ENCODE peak calls at places on chromosomes 6 and 20, in ten cellular contexts. V is PC-9; T is activated naive CD8-positive, alpha-beta T cell treated with anti-CD3 and anti-CD28 coated beads, Interleukin-2, amount 10 ng/mL, durations not matched to agents 7 days and 5 days; B is stimulated activated CD4-positive, alpha-beta T cell treated with anti-CD3 and anti-CD28 coated beads, Interleukin-4, amount 100 ng/mL, for 1 hour; R is Right ventricle myocardium superior; K is ovary; Z is left ventricle myocardium inferior; G is stimulated activated CD8-positive, alpha-beta memory T cell treated with anti-CD3 and anti-CD28 coated beads, Interleukin-15, amount 100 ng/mL, for 1 hour; U is HT1080; I is left ventricle myocardium superior. L is an unnamed sample.

GRCh38 chr6:6984585-6985366 is 123.0 kb upstream of the RREB1 start:
- DNase-seq in V (no peak), T (no peak), B (no peak), R (no peak), K (no peak), Z (no peak), G (no peak), U (no peak), I (no peak), L (peak)

GRCh38 chr6:109019911-109020310 is 74.7 kb downstream of the SESN1 start:
- DNase-seq in V (no peak), T (no peak), B (no peak), R (no peak), K (no peak), Z (no peak), G (no peak), U (no peak), I (no peak), L (no peak)

GRCh38 chr20:34999782-35000181 is 44.1 kb downstream of the MYH7B start:
- DNase-seq in V (no peak), T (no peak), B (no peak), R (no peak), K (no peak), Z (no peak), G (no peak), U (no peak), I (peak), L (no peak)

GRCh38 chr6:107629545-107630147 is 139.7 kb downstream of the SOBP start:
- DNase-seq in V (no peak), T (no peak), B (no peak), R (no peak), K (no peak), Z (no peak), G (no peak), U (no peak), I (no peak), L (no peak)

GRCh38 chr6:163152701-163153100 is 261.8 kb upstream of the QKI start:
- DNase-seq in V (no peak), T (no peak), B (no peak), R (no peak), K (no peak), Z (no peak), G (no peak), U (no peak), I (no peak), L (no peak)

GRCh38 chr6:146289816-146290588 is 253.6 kb upstream of the RAB32 start:
- DNase-seq in V (no peak), T (no peak), B (no peak), R (no peak), K (no peak), Z (no peak), G (no peak), U (peak), I (no peak), L (peak)

GRCh38 chr6:106199998-106200397 is 113.9 kb downstream of the PRDM1 start:
- DNase-seq in V (no peak), T (no peak), B (no peak), R (no peak), K (no peak), Z (no peak), G (no peak), U (peak), I (no peak), L (no peak)

GRCh38 chr6:111768431-111768770 is 104.9 kb downstream of the FYN start:
- DNase-seq in V (no peak), T (no peak), B (no peak), R (no peak), K (no peak), Z (no peak), G (no peak), U (no peak), I (no peak), L (no peak)

GRCh38 chr6:93550551-93551276 is 131.4 kb upstream of the EPHA7 start:
- DNase-seq in V (no peak), T (no peak), B (no peak), R (no peak), K (no peak), Z (no peak), G (no peak), U (peak), I (no peak), L (no peak)

GRCh38 chr20:23656372-23656771 is 18.6 kb upstream of the CST3 start:
- DNase-seq in V (no peak), T (no peak), B (no peak), R (peak), K (no peak), Z (no peak), G (no peak), U (no peak), I (peak), L (no peak)

GRCh38 chr6:22804620-22805271 is 235.4 kb downstream of the HDGFL1 start:
- DNase-seq in V (no peak), T (no peak), B (no peak), R (no peak), K (no peak), Z (no peak), G (no peak), U (no peak), I (no peak), L (no peak)

GRCh38 chr6:41073203-41073967 is 611 bp downstream of the NFYA start:
- DNase-seq in V (peak), T (peak), B (peak), R (peak), K (peak), Z (peak), G (peak), U (peak), I (peak), L (peak)

GRCh38 chr6:63644668-63645326 is 9.2 kb downstream of the PHF3 start:
- DNase-seq in V (no peak), T (no peak), B (no peak), R (no peak), K (no peak), Z (no peak), G (no peak), U (peak), I (no peak), L (no peak)

GRCh38 chr6:70479236-70479635 is 65.9 kb downstream of the FAM135A start:
- DNase-seq in V (no peak), T (no peak), B (no peak), R (no peak), K (no peak), Z (no peak), G (no peak), U (no peak), I (no peak), L (no peak)

GRCh38 chr6:125114248-125114858 is 39.2 kb upstream of the TPD52L1 start:
- DNase-seq in V (peak), T (no peak), B (peak), R (no peak), K (peak), Z (no peak), G (no peak), U (peak), I (peak), L (peak)

GRCh38 chr20:3784863-3785239 is 1.7 kb downstream of the CENPB start:
- DNase-seq in V (no peak), T (no peak), B (no peak), R (no peak), K (no peak), Z (no peak), G (no peak), U (no peak), I (no peak), L (no peak)

GRCh38 chr6:131640100-131640499 is 3.0 kb downstream of the ENPP3 start:
- DNase-seq in V (no peak), T (no peak), B (no peak), R (no peak), K (no peak), Z (no peak), G (no peak), U (no peak), I (no peak), L (no peak)